ENCODE peak calls at places on chromosomes 4 and X, in four cellular contexts. F, D, K and T are unnamed samples.

GRCh38 chrX:68843992-68844391 is 15.2 kb downstream of the EFNB1 start:
- DNase-seq in F (no peak), D (no peak), K (no peak), T (no peak)

GRCh38 chr4:156933633-156934258 is 37.9 kb downstream of the PDGFC start:
- DNase-seq in F (no peak), D (no peak), K (no peak), T (peak)

GRCh38 chrX:40291553-40291952 is 193.8 kb upstream of the BCOR start:
- DNase-seq in F (no peak), D (no peak), K (no peak), T (no peak)

GRCh38 chr4:153618831-153619230 is 65.2 kb upstream of the TLR2 start:
- DNase-seq in F (no peak), D (no peak), K (no peak), T (no peak)

GRCh38 chr4:304987-305680 is at the start of gene ZNF732:
- DNase-seq in F (no peak), D (no peak), K (peak), T (peak)

GRCh38 chrX:133444952-133445831 is 29.9 kb upstream of the GPC4 start:
- DNase-seq in F (no peak), D (peak), K (no peak), T (peak)

GRCh38 chr4:120691106-120691505 is 231.4 kb downstream of the PRDM5 start:
- DNase-seq in F (no peak), D (no peak), K (no peak), T (no peak)

GRCh38 chr4:3310301-3311094 is 17.7 kb downstream of the RGS12 start:
- DNase-seq in F (no peak), D (peak), K (no peak), T (no peak)

GRCh38 chrX:67544281-67544680 is 460 bp downstream of the AR start:
- DNase-seq in F (no peak), D (peak), K (peak), T (peak)

GRCh38 chr4:165631912-165632311 is 241.1 kb upstream of the TLL1 start:
- DNase-seq in F (no peak), D (no peak), K (no peak), T (no peak)

GRCh38 chrX:15854080-15854655 is 445 bp downstream of the AP1S2 start:
- DNase-seq in F (no peak), D (peak), K (peak), T (peak)

GRCh38 chr4:113683143-113683542 is 78.4 kb downstream of the CAMK2D start:
- DNase-seq in F (no peak), D (no peak), K (no peak), T (no peak)

GRCh38 chr4:89737888-89738287 is 99.1 kb downstream of the SNCA start:
- DNase-seq in F (no peak), D (no peak), K (no peak), T (no peak)

GRCh38 chr4:128424524-128425195 is 137.0 kb upstream of the PGRMC2 start:
- DNase-seq in F (no peak), D (no peak), K (no peak), T (peak)

GRCh38 chrX:132615396-132616131 is 126.7 kb upstream of the MBNL3 start:
- DNase-seq in F (peak), D (peak), K (peak), T (peak)

GRCh38 chr4:107862658-107863057 is 37.9 kb downstream of the SGMS2 start:
- DNase-seq in F (no peak), D (no peak), K (no peak), T (peak)

GRCh38 chr4:172962564-172963353 is 205.9 kb upstream of the GALNT7 start:
- DNase-seq in F (no peak), D (no peak), K (no peak), T (peak)

GRCh38 chr4:108466936-108467902 is 153.2 kb upstream of the RPL34 start:
- DNase-seq in F (no peak), D (no peak), K (no peak), T (peak)

GRCh38 chrX:119602701-119603255 is 3.4 kb downstream of the NKRF start:
- DNase-seq in F (no peak), D (no peak), K (no peak), T (no peak)

GRCh38 chrX:40897768-40898167 is 162.4 kb upstream of the MED14 start:
- DNase-seq in F (no peak), D (no peak), K (no peak), T (no peak)

GRCh38 chr4:169311643-169312365 is 41.0 kb upstream of the SH3RF1 start:
- DNase-seq in F (peak), D (peak), K (peak), T (peak)

GRCh38 chrX:13250831-13251612 is 68.8 kb downstream of the ATXN3L start:
- DNase-seq in F (no peak), D (no peak), K (no peak), T (peak)

GRCh38 chrX:17535229-17535628 is 160.2 kb downstream of the NHS start:
- DNase-seq in F (no peak), D (peak), K (no peak), T (no peak)

GRCh38 chrX:23383411-23383810 is 48.8 kb downstream of the PTCHD1 start:
- DNase-seq in F (no peak), D (no peak), K (no peak), T (peak)

DNA sequence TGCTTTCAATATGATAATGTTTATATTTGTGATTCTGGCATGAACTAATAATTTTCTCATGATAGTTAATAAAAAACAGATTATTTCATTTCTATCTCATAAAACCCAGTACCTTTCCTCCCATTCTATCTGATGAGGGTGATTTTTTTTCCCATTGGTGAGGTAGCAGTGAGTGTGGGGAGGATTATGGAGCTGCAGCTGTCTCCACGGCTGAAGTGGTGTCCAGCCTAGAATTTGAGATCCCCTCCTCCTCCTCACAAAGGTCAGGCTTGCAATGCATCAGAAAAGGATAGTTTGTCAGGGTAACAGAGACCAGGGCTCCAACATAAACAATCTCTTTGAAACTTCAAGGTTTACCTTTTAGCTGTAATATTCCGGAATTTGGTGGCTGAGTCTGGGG is 60.9 kb downstream of the C4orf51 start:
- DNase-seq in F (no peak), D (no peak), K (no peak), T (peak)
- H4K91ac ChIP-seq in F (no peak), D (no peak), K (no peak), T (no peak)

DNA sequence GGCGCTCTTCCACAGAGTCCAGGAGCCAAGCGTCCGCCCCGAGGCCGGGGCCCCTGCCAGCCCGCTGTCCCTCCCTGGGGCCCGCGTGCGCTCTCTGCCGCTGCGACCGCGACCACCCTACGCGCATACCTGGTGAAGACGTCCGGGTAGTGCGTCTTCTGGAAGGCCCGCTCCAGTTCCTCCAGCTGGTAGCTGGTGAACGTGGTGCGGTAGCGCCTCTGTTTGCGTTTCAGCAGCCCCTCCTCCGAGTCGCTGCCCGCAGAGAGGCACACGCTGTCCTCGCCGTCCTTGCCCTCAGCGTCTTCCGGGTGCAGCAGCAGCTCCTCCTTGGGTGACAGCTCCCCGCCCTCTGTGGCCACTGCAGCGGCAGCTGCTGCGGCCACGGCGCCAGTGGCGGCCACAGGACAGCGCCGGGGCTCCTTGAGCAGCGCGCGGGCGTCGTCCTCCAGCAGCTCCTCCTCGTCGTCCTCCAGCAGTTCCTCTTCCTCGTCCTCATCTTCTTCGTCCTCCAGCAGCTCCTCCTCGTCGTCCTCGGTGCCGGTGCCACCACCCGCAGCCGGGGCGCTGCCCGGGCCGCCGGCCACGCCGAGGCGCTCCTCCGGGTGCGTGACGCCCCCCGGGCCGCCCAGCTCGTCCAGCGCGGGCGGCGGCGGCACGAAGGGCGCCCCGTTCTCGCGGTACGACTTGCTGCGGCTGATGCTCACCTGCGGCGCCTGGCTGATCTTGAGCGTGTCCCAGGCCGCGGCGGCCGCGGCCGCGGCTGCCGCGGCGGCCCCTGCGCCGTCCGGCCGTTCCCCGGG is 2.8 kb downstream of the ARX start:
- DNase-seq in F (no peak), D (peak), K (no peak), T (no peak)
- H2AFZ ChIP-seq in F (no peak), D (no peak), K (peak), T (no peak)

GRCh38 chr4:5751073-5751917 is 40.3 kb downstream of the EVC start:
- DNase-seq in F (no peak), D (peak), K (no peak), T (peak)

GRCh38 chr4:5746829-5747745 is 36.1 kb downstream of the EVC start:
- DNase-seq in F (no peak), D (no peak), K (no peak), T (peak)

GRCh38 chr4:5750052-5750950 is 39.3 kb downstream of the EVC start:
- DNase-seq in F (no peak), D (no peak), K (no peak), T (peak)

GRCh38 chr4:5747746-5748365 is 36.9 kb downstream of the EVC start:
- DNase-seq in F (no peak), D (no peak), K (no peak), T (peak)

GRCh38 chr4:5749568-5749967 is 38.6 kb downstream of the EVC start:
- DNase-seq in F (no peak), D (no peak), K (no peak), T (no peak)
- H4K91ac ChIP-seq in F (peak), D (no peak), K (no peak), T (peak)

GRCh38 chrX:30610050-30610449 is 32.5 kb upstream of the TASL start:
- DNase-seq in F (no peak), D (no peak), K (no peak), T (no peak)

GRCh38 chrX:30613736-30614135 is 36.2 kb upstream of the TASL start:
- DNase-seq in F (no peak), D (no peak), K (no peak), T (no peak)

GRCh38 chrX:30615229-30615628 is 37.7 kb upstream of the TASL start:
- DNase-seq in F (no peak), D (no peak), K (no peak), T (no peak)

GRCh38 chrX:30607155-30607554 is 29.6 kb upstream of the TASL start:
- DNase-seq in F (no peak), D (no peak), K (no peak), T (no peak)

GRCh38 chrX:30612250-30612655 is 34.7 kb upstream of the TASL start:
- DNase-seq in F (no peak), D (no peak), K (no peak), T (no peak)
- H2AFZ ChIP-seq in F (no peak), D (no peak), K (no peak), T (no peak)